ENCODE peak calls at places on chromosomes 4 and X, in six cellular contexts. M is Right ventricle myocardium superior; E is central memory CD4-positive, alpha-beta T cell; S is BJ; W is adrenal gland; P is neural progenitor cell. H is an unnamed sample.

GRCh38 chr4:183185018-183185417 is 86.0 kb downstream of the WWC2 start:
- DNase-seq in W (no peak), E (peak), S (no peak), P (no peak), M (no peak), H (no peak)

GRCh38 chrX:123764967-123765871 is 32.4 kb upstream of the THOC2 start:
- DNase-seq in P (peak), W (peak), S (peak), E (peak), M (peak), H (peak)

GRCh38 chr4:68576272-68577100 is at the start of gene UGT2B17:
- DNase-seq in P (no peak), M (no peak), S (no peak), E (no peak), W (no peak), H (no peak)

GRCh38 chrX:11239230-11239629 is 54.0 kb upstream of the AMELX start:
- DNase-seq in P (no peak), E (no peak), W (no peak), M (no peak), S (peak), H (no peak)

GRCh38 chr4:125390126-125390525 is 75.4 kb downstream of the FAT4 start:
- DNase-seq in M (no peak), S (peak), P (no peak), E (no peak), W (no peak), H (no peak)

GRCh38 chr4:126762651-126763247 is 870.0 kb upstream of the INTU start:
- DNase-seq in W (no peak), S (no peak), M (no peak), P (no peak), E (no peak), H (no peak)

GRCh38 chr4:15405069-15405468 is 22.8 kb upstream of the C1QTNF7 start:
- DNase-seq in S (no peak), M (no peak), E (no peak), P (no peak), W (no peak), H (no peak)

GRCh38 chr4:91963489-91963888 is 340.3 kb upstream of the GRID2 start:
- DNase-seq in E (no peak), S (no peak), M (no peak), P (no peak), W (no peak), H (no peak)

GRCh38 chrX:50103866-50104566 is 96.8 kb downstream of the AKAP4 start:
- DNase-seq in W (peak), E (no peak), M (no peak), P (no peak), S (no peak), H (no peak)

GRCh38 chr4:48360285-48360965 is 19.1 kb downstream of the SLAIN2 start:
- DNase-seq in E (no peak), S (peak), M (no peak), W (no peak), P (no peak), H (no peak)

GRCh38 chr4:76341063-76341462 is 34.5 kb downstream of the STBD1 start:
- DNase-seq in S (peak), M (no peak), P (no peak), W (no peak), E (no peak), H (no peak)

GRCh38 chr4:112895785-112896184 is 153.7 kb upstream of the ANK2 start:
- DNase-seq in E (no peak), S (no peak), W (no peak), P (peak), M (no peak), H (peak)

GRCh38 chr4:84966382-84967291 is at the start of gene WDFY3:
- DNase-seq in W (peak), M (peak), E (no peak), P (peak), S (peak), H (peak)

GRCh38 chr4:113502476-113502875 is 259.1 kb downstream of the CAMK2D start:
- DNase-seq in W (no peak), M (no peak), E (no peak), P (no peak), S (no peak), H (no peak)

GRCh38 chrX:81577028-81577427 is 375.1 kb downstream of the SH3BGRL start:
- DNase-seq in P (no peak), E (no peak), S (no peak), W (no peak), M (no peak), H (no peak)

GRCh38 chrX:14022019-14022418 is 7.7 kb downstream of the GEMIN8 start:
- DNase-seq in W (no peak), M (no peak), S (no peak), P (no peak), E (no peak), H (no peak)

GRCh38 chr4:184466634-184467033 is 7.7 kb downstream of the IRF2 start:
- DNase-seq in W (no peak), S (no peak), E (no peak), M (no peak), P (no peak), H (no peak)

GRCh38 chr4:3300198-3300671 is 7.4 kb downstream of the RGS12 start:
- DNase-seq in M (no peak), P (no peak), S (no peak), W (no peak), E (no peak), H (no peak)

GRCh38 chrX:83508006-83508405 is at the start of gene POU3F4:
- DNase-seq in W (no peak), M (no peak), P (peak), S (no peak), E (no peak), H (peak)

GRCh38 chr4:87631668-87632067 is 18.4 kb upstream of the DMP1 start:
- DNase-seq in P (no peak), S (no peak), M (no peak), W (no peak), E (no peak), H (peak)

GRCh38 chr4:8391972-8392371 is 48.6 kb downstream of the ACOX3 start:
- DNase-seq in W (peak), P (no peak), S (no peak), M (no peak), E (no peak), H (no peak)

GRCh38 chrX:147693511-147693910 is 218.2 kb upstream of the FMR1 start:
- DNase-seq in M (no peak), W (no peak), P (no peak), E (no peak), S (no peak), H (no peak)

GRCh38 chrX:143455045-143455444 is 62.2 kb downstream of the SPANXN3 start:
- DNase-seq in S (no peak), E (no peak), M (no peak), W (no peak), P (no peak), H (no peak)

GRCh38 chr4:121785479-121785878 is 15.6 kb upstream of the EXOSC9 start:
- DNase-seq in W (no peak), P (no peak), E (no peak), M (no peak), S (no peak), H (no peak)